ENCODE peak calls at places on chromosome 6, in nine cellular contexts. K is tibial nerve; G is CD4-positive, alpha-beta T cell; Y is CD4-positive, CD25-positive, alpha-beta regulatory T cell; P is right lobe of liver; U is heart left ventricle; L is CD8-positive, alpha-beta T cell; E is Peyer's patch; Q is left ventricle myocardium inferior. D is an unnamed sample.

GRCh38 chr6:150981669-150982068 is 116.2 kb downstream of the MTHFD1L start:
- DNase-seq in K (no peak), G (no peak), Y (no peak), P (no peak), U (no peak), L (no peak), E (no peak), Q (no peak), D (no peak)

GRCh38 chr6:32637219-32637880 is at the start of gene HLA-DQA1:
- DNase-seq in K (peak; percentile 29), G (no peak), Y (peak; percentile 22), P (no peak), U (no peak), L (no peak), E (no peak), Q (no peak), D (no peak)

GRCh38 chr6:90548001-90548400 is 38.9 kb downstream of the MAP3K7 start:
- DNase-seq in K (no peak), G (no peak), Y (no peak), P (no peak), U (no peak), L (no peak), E (no peak), Q (no peak), D (peak; percentile 7)

GRCh38 chr6:35359744-35360348 is 17.5 kb downstream of the PPARD start:
- DNase-seq in K (no peak), G (no peak), Y (no peak), P (no peak), U (peak; percentile 63), L (no peak), E (no peak), Q (peak; percentile 26), D (peak; percentile 98)

GRCh38 chr6:140897804-140898573 is 1234.7 kb upstream of the GJE1 start:
- DNase-seq in K (no peak), G (no peak), Y (no peak), P (no peak), U (no peak), L (no peak), E (peak; percentile 49), Q (no peak), D (no peak)

GRCh38 chr6:130848945-130849344 is 21.7 kb downstream of the SMLR1 start:
- DNase-seq in K (no peak), G (no peak), Y (no peak), P (no peak), U (no peak), L (no peak), E (no peak), Q (no peak), D (no peak)

GRCh38 chr6:18422136-18422535 is 35.0 kb downstream of the RNF144B start:
- DNase-seq in K (no peak), G (no peak), Y (no peak), P (no peak), U (no peak), L (no peak), E (no peak), Q (no peak), D (no peak)

GRCh38 chr6:116371384-116372209 is 850 bp downstream of the DSE start:
- DNase-seq in K (peak; percentile 76), G (no peak), Y (no peak), P (peak; percentile 67), U (peak; percentile 85), L (peak; percentile 15), E (peak; percentile 75), Q (peak; percentile 73), D (peak; percentile 93)

GRCh38 chr6:108781419-108782110 is 66.7 kb upstream of the ARMC2 start:
- DNase-seq in K (no peak), G (no peak), Y (no peak), P (no peak), U (no peak), L (no peak), E (no peak), Q (no peak), D (peak; percentile 21)

GRCh38 chr6:137512768-137513605 is 18.8 kb upstream of the OLIG3 start:
- DNase-seq in K (no peak), G (no peak), Y (no peak), P (no peak), U (no peak), L (no peak), E (no peak), Q (no peak), D (no peak)

GRCh38 chr6:4297348-4297747 is 162.0 kb upstream of the ECI2 start:
- DNase-seq in K (no peak), G (no peak), Y (no peak), P (no peak), U (no peak), L (no peak), E (no peak), Q (no peak), D (no peak)

GRCh38 chr6:148509789-148510581 is 167.3 kb downstream of the SASH1 start:
- DNase-seq in K (peak; percentile 78), G (no peak), Y (no peak), P (no peak), U (no peak), L (no peak), E (peak; percentile 74), Q (peak; percentile 71), D (peak; percentile 95)

GRCh38 chr6:145214570-145214969 is 520.8 kb downstream of the EPM2A start:
- DNase-seq in K (no peak), G (no peak), Y (no peak), P (no peak), U (no peak), L (no peak), E (no peak), Q (no peak), D (peak; percentile 17)

GRCh38 chr6:121828567-121828966 is 393.1 kb downstream of the GJA1 start:
- DNase-seq in K (no peak), G (no peak), Y (no peak), P (no peak), U (no peak), L (no peak), E (no peak), Q (no peak), D (peak; percentile 39)

GRCh38 chr6:16729183-16729696 is 32.0 kb downstream of the ATXN1 start:
- DNase-seq in K (no peak), G (no peak), Y (no peak), P (no peak), U (no peak), L (no peak), E (no peak), Q (no peak), D (peak; percentile 78)

GRCh38 chr6:142028527-142028926 is 104.2 kb upstream of the GJE1 start:
- DNase-seq in K (no peak), G (no peak), Y (no peak), P (no peak), U (no peak), L (no peak), E (no peak), Q (no peak), D (no peak)
- H3K27ac ChIP-seq in K (no peak overlapping the region), G (no peak overlapping the region), Y (no peak overlapping the region), P (no peak overlapping the region), U (no peak overlapping the region), L (no peak overlapping the region), E (no peak overlapping the region), Q (no peak overlapping the region), D (no peak overlapping the region)

DNA sequence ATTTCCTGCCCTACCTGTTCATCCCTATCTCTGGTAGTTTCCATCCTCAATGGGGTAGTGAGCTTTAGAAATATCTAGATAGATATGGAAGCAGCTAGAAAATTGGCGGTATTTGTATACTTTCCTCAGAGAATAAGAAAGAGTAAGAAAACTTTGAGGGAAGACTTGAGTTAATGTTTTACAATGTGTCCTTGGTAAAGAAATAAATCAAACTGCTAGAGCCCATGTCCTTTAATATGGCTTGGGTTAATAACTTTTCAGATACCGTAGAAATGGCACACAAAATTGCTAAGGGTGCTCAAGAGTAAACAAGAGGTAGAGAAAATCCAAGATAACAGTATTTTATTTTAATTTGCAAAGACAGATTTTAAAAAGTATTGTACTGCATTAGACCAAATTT is 28.1 kb upstream of the PGK2 start:
- DNase-seq in K (no peak), G (no peak), Y (no peak), P (no peak), U (no peak), L (no peak), E (no peak), Q (no peak), D (no peak)
- H3K27ac ChIP-seq in K (no peak overlapping the region), G (no peak overlapping the region), Y (no peak overlapping the region), P (no peak overlapping the region), U (no peak overlapping the region), L (no peak overlapping the region), E (no peak overlapping the region), Q (no peak overlapping the region), D (no peak overlapping the region)

GRCh38 chr6:41503435-41503768 is 42.8 kb upstream of the FOXP4 start:
- DNase-seq in K (no peak), G (no peak), Y (no peak), P (no peak), U (no peak), L (no peak), E (no peak), Q (no peak), D (no peak)

GRCh38 chr6:41503841-41504525 is 42.2 kb upstream of the FOXP4 start:
- DNase-seq in K (no peak), G (no peak), Y (no peak), P (no peak), U (no peak), L (no peak), E (no peak), Q (peak; percentile 26), D (peak; percentile 88)

GRCh38 chr6:41502607-41503434 is 43.4 kb upstream of the FOXP4 start:
- DNase-seq in K (peak; percentile 28), G (no peak), Y (no peak), P (no peak), U (no peak), L (no peak), E (no peak), Q (peak; percentile 15), D (no peak)

GRCh38 chr6:41505084-41506049 is 40.8 kb upstream of the FOXP4 start:
- DNase-seq in K (peak; percentile 69), G (no peak), Y (no peak), P (peak; percentile 56), U (peak; percentile 89), L (no peak), E (peak; percentile 81), Q (peak; percentile 83), D (peak; percentile 91)

DNA sequence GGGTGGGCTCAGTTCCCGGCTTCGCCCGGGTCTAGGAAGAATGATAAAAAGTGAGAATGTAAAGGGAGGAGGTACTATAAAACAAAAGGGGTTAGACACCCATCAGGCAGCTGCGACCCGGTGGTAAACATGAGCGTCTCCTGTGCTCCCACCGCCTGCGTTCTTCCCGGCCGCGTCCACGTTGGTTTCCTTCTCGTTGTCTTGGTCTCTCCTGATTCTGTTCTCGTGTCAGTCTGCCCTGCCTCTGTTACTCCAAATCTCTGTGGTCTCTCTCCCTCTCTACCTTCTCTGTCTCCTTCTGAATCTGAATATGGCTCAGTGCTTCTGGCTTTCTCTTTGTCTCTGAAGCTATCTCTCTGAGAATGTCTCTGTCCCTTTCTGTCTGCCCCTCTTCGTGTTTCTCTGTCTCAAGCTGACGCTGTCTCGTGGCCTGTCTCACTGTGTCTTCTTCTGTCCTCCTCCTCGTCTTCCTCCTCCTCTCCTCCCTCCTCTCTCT is 41.6 kb upstream of the FOXP4 start:
- DNase-seq in K (peak; percentile 16), G (no peak), Y (no peak), P (no peak), U (no peak), L (no peak), E (no peak), Q (no peak), D (peak; percentile 53)
- H3K27ac ChIP-seq in K (peak overlapping the region; percentile 81), G (no peak overlapping the region), Y (no peak overlapping the region), P (no peak overlapping the region), U (peak overlapping the region; percentile 41), L (no peak overlapping the region), E (peak overlapping the region; percentile 59), Q (peak overlapping the region; percentile 80), D (no peak overlapping the region)

GRCh38 chr6:53513056-53513455 is 31.8 kb downstream of the GCLC start:
- DNase-seq in K (no peak), G (no peak), Y (no peak), P (no peak), U (no peak), L (no peak), E (no peak), Q (no peak), D (no peak)
- H3K27ac ChIP-seq in K (no peak overlapping the region), G (no peak overlapping the region), Y (no peak overlapping the region), P (peak overlapping the region; percentile 65), U (no peak overlapping the region), L (no peak overlapping the region), E (no peak overlapping the region), Q (no peak overlapping the region), D (no peak overlapping the region)